ENCODE peak calls at places on chromosomes 11 and 22, in four cellular contexts. One of them, this sample, is unnamed.

GRCh38 chr11:86629070-86629706 is 43.2 kb downstream of the ME3 start:
- DNase-seq in left ventricle myocardium inferior: no peak
- DNase-seq in neural progenitor cell: no peak
- DNase-seq in GM23338: no peak
- DNase-seq in this sample: no peak

GRCh38 chr11:117610045-117610444 is 187.0 kb downstream of the DSCAML1 start:
- DNase-seq in left ventricle myocardium inferior: no peak
- DNase-seq in neural progenitor cell: no peak
- DNase-seq in GM23338: no peak
- DNase-seq in this sample: no peak

GRCh38 chr11:43937434-43938411 is 4.7 kb upstream of the C11orf96 start:
- DNase-seq in left ventricle myocardium inferior: no peak
- DNase-seq in neural progenitor cell: no peak
- DNase-seq in GM23338: no peak
- DNase-seq in this sample: no peak

GRCh38 chr22:38452373-38453064 is 2.5 kb downstream of the KCNJ4 start:
- DNase-seq in left ventricle myocardium inferior: peak; percentile 76
- DNase-seq in neural progenitor cell: no peak
- DNase-seq in GM23338: peak; percentile 46
- DNase-seq in this sample: no peak

GRCh38 chr22:25030636-25031035 is 78.1 kb downstream of the KIAA1671 start:
- DNase-seq in left ventricle myocardium inferior: peak; percentile 69
- DNase-seq in neural progenitor cell: no peak
- DNase-seq in GM23338: no peak
- DNase-seq in this sample: peak; percentile 21

GRCh38 chr11:75527938-75528845 is 2.5 kb upstream of the GDPD5 start:
- DNase-seq in left ventricle myocardium inferior: no peak
- DNase-seq in neural progenitor cell: no peak
- DNase-seq in GM23338: no peak
- DNase-seq in this sample: no peak

GRCh38 chr11:66324626-66325025 is 7.8 kb upstream of the CD248 start:
- DNase-seq in left ventricle myocardium inferior: no peak
- DNase-seq in neural progenitor cell: no peak
- DNase-seq in GM23338: no peak
- DNase-seq in this sample: no peak

GRCh38 chr11:131512228-131512627 is 141.8 kb downstream of the NTM start:
- DNase-seq in left ventricle myocardium inferior: no peak
- DNase-seq in neural progenitor cell: no peak
- DNase-seq in GM23338: no peak
- DNase-seq in this sample: no peak

GRCh38 chr11:123407996-123408597 is 22.0 kb upstream of the GRAMD1B start:
- DNase-seq in left ventricle myocardium inferior: no peak
- DNase-seq in neural progenitor cell: no peak
- DNase-seq in GM23338: no peak
- DNase-seq in this sample: no peak

GRCh38 chr11:47477323-47477722 is 28.4 kb upstream of the RAPSN start:
- DNase-seq in left ventricle myocardium inferior: no peak
- DNase-seq in neural progenitor cell: no peak
- DNase-seq in GM23338: no peak
- DNase-seq in this sample: no peak

GRCh38 chr11:47052165-47052564 is 115.6 kb downstream of the CSTPP1 start:
- DNase-seq in left ventricle myocardium inferior: no peak
- DNase-seq in neural progenitor cell: no peak
- DNase-seq in GM23338: no peak
- DNase-seq in this sample: no peak

GRCh38 chr22:37328017-37328416 is 45.7 kb downstream of the CYTH4 start:
- DNase-seq in left ventricle myocardium inferior: no peak
- DNase-seq in neural progenitor cell: no peak
- DNase-seq in GM23338: no peak
- DNase-seq in this sample: no peak

GRCh38 chr11:8086001-8086479 is 5.0 kb downstream of the TUB start:
- DNase-seq in left ventricle myocardium inferior: no peak
- DNase-seq in neural progenitor cell: no peak
- DNase-seq in GM23338: peak; percentile 30
- DNase-seq in this sample: no peak

GRCh38 chr11:86207413-86207812 is 37.1 kb upstream of the EED start:
- DNase-seq in left ventricle myocardium inferior: no peak
- DNase-seq in neural progenitor cell: no peak
- DNase-seq in GM23338: no peak
- DNase-seq in this sample: no peak

GRCh38 chr11:104163100-104164027 is 583 bp downstream of the PDGFD start:
- DNase-seq in left ventricle myocardium inferior: peak; percentile 41
- DNase-seq in neural progenitor cell: peak; percentile 48
- DNase-seq in GM23338: peak; percentile 72
- DNase-seq in this sample: peak; percentile 23

GRCh38 chr22:22820626-22821025 is 67.0 kb upstream of the IGLL5 start:
- DNase-seq in left ventricle myocardium inferior: no peak
- DNase-seq in neural progenitor cell: no peak
- DNase-seq in GM23338: no peak
- DNase-seq in this sample: no peak

GRCh38 chr11:15159085-15159484 is 44.4 kb downstream of the INSC start:
- DNase-seq in left ventricle myocardium inferior: no peak
- DNase-seq in neural progenitor cell: peak; percentile 38
- DNase-seq in GM23338: peak; percentile 62
- DNase-seq in this sample: no peak

GRCh38 chr22:19579880-19580279 is 55.7 kb upstream of the CLDN5 start:
- DNase-seq in left ventricle myocardium inferior: peak; percentile 27
- DNase-seq in neural progenitor cell: no peak
- DNase-seq in GM23338: no peak
- DNase-seq in this sample: peak; percentile 65

GRCh38 chr22:26461188-26461810 is 22.3 kb downstream of the HPS4 start:
- DNase-seq in left ventricle myocardium inferior: peak; percentile 42
- DNase-seq in neural progenitor cell: peak; percentile 86
- DNase-seq in GM23338: peak; percentile 94
- DNase-seq in this sample: peak; percentile 75

GRCh38 chr11:129455101-129455500 is 79.5 kb downstream of the BARX2 start:
- DNase-seq in left ventricle myocardium inferior: no peak
- DNase-seq in neural progenitor cell: no peak
- DNase-seq in GM23338: no peak
- DNase-seq in this sample: no peak

GRCh38 chr11:23226331-23226909 is 366.1 kb upstream of the CCDC179 start:
- DNase-seq in left ventricle myocardium inferior: no peak
- DNase-seq in neural progenitor cell: no peak
- DNase-seq in GM23338: no peak
- DNase-seq in this sample: no peak

GRCh38 chr11:103730151-103730940 is 306.1 kb upstream of the DDI1 start:
- DNase-seq in left ventricle myocardium inferior: no peak
- DNase-seq in neural progenitor cell: peak; percentile 3
- DNase-seq in GM23338: no peak
- DNase-seq in this sample: no peak

GRCh38 chr11:70570693-70571395 is 172.5 kb downstream of the CTTN start:
- DNase-seq in left ventricle myocardium inferior: no peak
- DNase-seq in neural progenitor cell: no peak
- DNase-seq in GM23338: no peak
- DNase-seq in this sample: peak; percentile 7

GRCh38 chr11:134527382-134528243 is 115.6 kb upstream of the B3GAT1 start:
- DNase-seq in left ventricle myocardium inferior: no peak
- DNase-seq in neural progenitor cell: no peak
- DNase-seq in GM23338: no peak
- DNase-seq in this sample: no peak

GRCh38 chr22:46934746-46935491 is 172.5 kb downstream of the TBC1D22A start:
- DNase-seq in left ventricle myocardium inferior: no peak
- DNase-seq in neural progenitor cell: no peak
- DNase-seq in GM23338: no peak
- DNase-seq in this sample: peak; percentile 44

GRCh38 chr22:29733362-29734322 is 13.8 kb downstream of the CABP7 start:
- DNase-seq in left ventricle myocardium inferior: peak; percentile 28
- DNase-seq in neural progenitor cell: no peak
- DNase-seq in GM23338: no peak
- DNase-seq in this sample: peak; percentile 81

GRCh38 chr11:134036484-134037092 is 32.3 kb upstream of the JAM3 start:
- DNase-seq in left ventricle myocardium inferior: no peak
- DNase-seq in neural progenitor cell: peak; percentile 47
- DNase-seq in GM23338: peak; percentile 78
- DNase-seq in this sample: no peak

GRCh38 chr22:42214625-42215415 is 55.6 kb downstream of the TCF20 start:
- DNase-seq in left ventricle myocardium inferior: peak; percentile 63
- DNase-seq in neural progenitor cell: peak; percentile 71
- DNase-seq in GM23338: no peak
- DNase-seq in this sample: peak; percentile 49

GRCh38 chr11:65526744-65527143 is 1.9 kb downstream of the SCYL1 start:
- DNase-seq in left ventricle myocardium inferior: no peak
- DNase-seq in neural progenitor cell: no peak
- DNase-seq in GM23338: no peak
- DNase-seq in this sample: no peak

GRCh38 chr22:48588151-48588880 is 1239.4 kb downstream of the BRD1 start:
- DNase-seq in left ventricle myocardium inferior: no peak
- DNase-seq in neural progenitor cell: no peak
- DNase-seq in GM23338: no peak
- DNase-seq in this sample: no peak

GRCh38 chr11:6576471-6577373 is 26.7 kb downstream of the RRP8 start:
- DNase-seq in left ventricle myocardium inferior: no peak
- DNase-seq in neural progenitor cell: no peak
- DNase-seq in GM23338: peak; percentile 7
- DNase-seq in this sample: no peak

GRCh38 chr11:103714246-103714645 is 322.2 kb upstream of the DDI1 start:
- DNase-seq in left ventricle myocardium inferior: no peak
- DNase-seq in neural progenitor cell: no peak
- DNase-seq in GM23338: no peak
- DNase-seq in this sample: no peak

GRCh38 chr11:65927904-65928397 is 8.7 kb downstream of the DRAP1 start:
- DNase-seq in left ventricle myocardium inferior: no peak
- DNase-seq in neural progenitor cell: no peak
- DNase-seq in GM23338: no peak
- DNase-seq in this sample: no peak

GRCh38 chr22:50092342-50092741 is 2.5 kb downstream of the MOV10L1 start:
- DNase-seq in left ventricle myocardium inferior: no peak
- DNase-seq in neural progenitor cell: no peak
- DNase-seq in GM23338: no peak
- DNase-seq in this sample: no peak

GRCh38 chr22:50102946-50103345 is 13.1 kb downstream of the MOV10L1 start:
- DNase-seq in left ventricle myocardium inferior: no peak
- DNase-seq in neural progenitor cell: no peak
- DNase-seq in GM23338: peak; percentile 38
- DNase-seq in this sample: no peak

GRCh38 chr22:50101870-50102565 is 12.2 kb downstream of the MOV10L1 start:
- DNase-seq in left ventricle myocardium inferior: no peak
- DNase-seq in neural progenitor cell: no peak
- DNase-seq in GM23338: no peak
- DNase-seq in this sample: no peak

DNA sequence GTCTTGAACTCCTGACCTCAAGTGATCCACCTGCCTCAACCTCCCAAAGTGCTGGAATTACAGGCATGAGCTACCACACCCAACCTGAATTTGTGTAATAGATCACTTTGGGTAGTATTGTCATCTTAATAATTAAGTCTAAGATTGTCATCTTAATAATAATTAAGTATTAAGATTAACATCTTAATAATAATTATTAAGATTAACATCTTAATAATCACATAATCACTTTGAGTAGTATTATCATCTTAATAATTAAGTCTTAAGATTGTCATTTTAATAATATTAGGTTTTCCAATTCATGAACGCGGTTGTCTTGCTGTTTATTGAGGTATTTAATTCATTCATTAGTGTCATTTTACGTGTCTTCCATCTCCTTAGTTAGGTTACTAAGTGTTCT is 8.2 kb downstream of the MOV10L1 start:
- DNase-seq in left ventricle myocardium inferior: no peak
- DNase-seq in neural progenitor cell: no peak
- DNase-seq in GM23338: no peak
- DNase-seq in this sample: no peak
- H3K4me3 ChIP-seq in left ventricle myocardium inferior: no peak overlapping the region
- H3K4me3 ChIP-seq in neural progenitor cell: no peak overlapping the region
- H3K4me3 ChIP-seq in GM23338: no peak overlapping the region
- H3K4me3 ChIP-seq in this sample: no peak overlapping the region

DNA sequence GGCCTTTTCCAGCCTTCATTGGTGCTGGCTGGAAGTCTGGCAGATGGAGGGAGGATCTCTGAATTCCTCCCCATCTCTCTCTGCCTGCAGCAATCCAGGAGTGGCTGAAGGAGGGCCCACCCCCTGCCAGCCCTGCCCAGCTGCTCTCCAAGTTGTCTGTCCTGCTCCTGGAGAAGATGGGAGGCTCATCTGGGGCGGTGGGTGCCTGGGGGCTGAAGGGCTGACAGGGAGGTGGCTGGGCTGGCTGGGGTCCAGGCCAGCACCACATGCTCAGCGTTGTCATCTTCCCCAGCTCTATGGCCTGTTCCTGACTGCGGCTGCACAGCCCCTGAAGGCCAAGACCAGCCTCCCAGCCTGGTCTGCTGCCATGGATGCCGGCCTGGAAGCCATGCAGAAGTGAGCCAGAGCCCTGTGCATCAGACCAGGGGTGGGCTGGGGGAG is 12.2 kb downstream of the TKFC start:
- DNase-seq in left ventricle myocardium inferior: no peak
- DNase-seq in neural progenitor cell: no peak
- DNase-seq in GM23338: no peak
- DNase-seq in this sample: no peak
- H3K27ac ChIP-seq in left ventricle myocardium inferior: no peak overlapping the region
- H3K27ac ChIP-seq in neural progenitor cell: no peak overlapping the region
- H3K27ac ChIP-seq in GM23338: no peak overlapping the region
- H3K27ac ChIP-seq in this sample: no peak overlapping the region

GRCh38 chr11:33444835-33445594 is 187.8 kb downstream of the HIPK3 start:
- DNase-seq in left ventricle myocardium inferior: no peak
- DNase-seq in neural progenitor cell: no peak
- DNase-seq in GM23338: no peak
- DNase-seq in this sample: no peak

GRCh38 chr11:33451364-33451763 is 194.2 kb downstream of the HIPK3 start:
- DNase-seq in left ventricle myocardium inferior: no peak
- DNase-seq in neural progenitor cell: no peak
- DNase-seq in GM23338: no peak
- DNase-seq in this sample: no peak

GRCh38 chr11:33449798-33450197 is 192.6 kb downstream of the HIPK3 start:
- DNase-seq in left ventricle myocardium inferior: no peak
- DNase-seq in neural progenitor cell: no peak
- DNase-seq in GM23338: no peak
- DNase-seq in this sample: no peak

GRCh38 chr11:33445761-33446161 is 188.6 kb downstream of the HIPK3 start:
- DNase-seq in left ventricle myocardium inferior: no peak
- DNase-seq in neural progenitor cell: no peak
- DNase-seq in GM23338: no peak
- DNase-seq in this sample: no peak

DNA sequence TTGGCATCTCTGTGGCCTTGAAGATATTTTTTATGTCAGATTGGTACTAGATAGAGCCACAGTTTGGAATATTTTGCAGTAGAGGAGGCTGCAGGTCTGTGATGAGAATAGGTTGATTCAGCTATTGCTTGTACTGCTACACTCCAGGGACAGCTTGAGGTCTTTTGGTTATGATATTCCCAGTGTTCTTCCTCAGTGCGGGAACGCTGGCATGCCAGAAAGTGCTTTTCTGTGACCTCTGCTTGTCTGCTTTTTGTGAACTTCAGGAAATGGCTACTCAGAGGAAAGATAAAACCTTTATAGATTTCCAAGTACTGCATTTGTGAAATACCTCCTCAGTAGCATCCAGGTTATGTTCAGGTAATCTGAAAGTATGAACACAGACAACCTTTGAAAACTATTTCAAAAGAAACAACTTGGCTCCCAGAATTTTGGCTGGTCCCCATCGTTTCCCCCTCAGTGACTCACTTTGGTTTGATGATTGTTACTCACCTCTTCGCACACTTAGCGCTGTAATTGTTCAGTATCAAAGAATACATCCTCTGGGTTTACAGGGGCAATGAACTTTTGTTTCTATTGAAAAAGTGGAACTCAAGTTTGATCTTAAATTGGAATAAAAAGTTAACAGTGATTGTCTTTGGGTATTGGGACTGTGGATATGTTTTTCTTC is 191.4 kb downstream of the HIPK3 start:
- DNase-seq in left ventricle myocardium inferior: no peak
- DNase-seq in neural progenitor cell: no peak
- DNase-seq in GM23338: no peak
- DNase-seq in this sample: no peak
- TF ChIP-seq CTCF in left ventricle myocardium inferior: no peak
- TF ChIP-seq CTCF in neural progenitor cell: no peak
- TF ChIP-seq CTCF in GM23338: no peak
- TF ChIP-seq CTCF in this sample: no peak

GRCh38 chr11:114559425-114560310 is at the start of gene NXPE1:
- DNase-seq in left ventricle myocardium inferior: no peak
- DNase-seq in neural progenitor cell: no peak
- DNase-seq in GM23338: no peak
- DNase-seq in this sample: no peak
- H3K4me3 ChIP-seq in left ventricle myocardium inferior: no peak within 1 kb of the TSS
- H3K4me3 ChIP-seq in neural progenitor cell: no peak within 1 kb of the TSS
- H3K4me3 ChIP-seq in GM23338: no peak within 1 kb of the TSS
- H3K4me3 ChIP-seq in this sample: no peak within 1 kb of the TSS